ENCODE peak calls at places on chromosomes 12 and 14, in four cellular contexts. One of them, this sample, is unnamed.

GRCh38 chr12:81809829-81810595 is 50.9 kb upstream of the PPFIA2 start:
- DNase-seq in AG10803: no peak
- DNase-seq in testis: no peak
- DNase-seq in PC-3: no peak
- DNase-seq in this sample: peak; percentile 31

GRCh38 chr14:79605863-79606262 is 605.4 kb downstream of the DIO2 start:
- DNase-seq in PC-3: no peak
- DNase-seq in testis: no peak
- DNase-seq in AG10803: no peak
- DNase-seq in this sample: no peak

GRCh38 chr14:105087963-105088811 is 23.0 kb upstream of the GPR132 start:
- DNase-seq in testis: peak; percentile 37
- DNase-seq in PC-3: peak; percentile 72
- DNase-seq in AG10803: peak; percentile 67
- DNase-seq in this sample: peak; percentile 87

GRCh38 chr12:130127909-130128763 is 34.1 kb upstream of the FZD10 start:
- DNase-seq in AG10803: peak; percentile 12
- DNase-seq in testis: peak; percentile 37
- DNase-seq in PC-3: no peak
- DNase-seq in this sample: no peak

GRCh38 chr14:77145975-77146740 is 4.6 kb upstream of the ZDHHC22 start:
- DNase-seq in PC-3: no peak
- DNase-seq in AG10803: no peak
- DNase-seq in testis: no peak
- DNase-seq in this sample: no peak

GRCh38 chr12:20950248-20950647 is 139.7 kb downstream of the SLCO1B3 start:
- DNase-seq in testis: no peak
- DNase-seq in AG10803: no peak
- DNase-seq in PC-3: peak; percentile 58
- DNase-seq in this sample: peak; percentile 2

GRCh38 chr12:116759783-116760581 is 21.9 kb downstream of the RNFT2 start:
- DNase-seq in AG10803: no peak
- DNase-seq in testis: peak; percentile 62
- DNase-seq in PC-3: no peak
- DNase-seq in this sample: peak; percentile 33

GRCh38 chr12:105852958-105853357 is 285.8 kb downstream of the NUAK1 start:
- DNase-seq in AG10803: peak; percentile 48
- DNase-seq in PC-3: no peak
- DNase-seq in testis: peak; percentile 25
- DNase-seq in this sample: peak; percentile 2

GRCh38 chr12:112236786-112237185 is 111.4 kb downstream of the TRAFD1 start:
- DNase-seq in AG10803: no peak
- DNase-seq in testis: no peak
- DNase-seq in PC-3: no peak
- DNase-seq in this sample: no peak

GRCh38 chr14:92397140-92397815 is 74.3 kb downstream of the SLC24A4 start:
- DNase-seq in PC-3: peak; percentile 90
- DNase-seq in testis: no peak
- DNase-seq in AG10803: peak; percentile 78
- DNase-seq in this sample: peak; percentile 17

GRCh38 chr12:131375972-131376345 is 334.9 kb upstream of the SFSWAP start:
- DNase-seq in testis: no peak
- DNase-seq in AG10803: no peak
- DNase-seq in PC-3: no peak
- DNase-seq in this sample: no peak

GRCh38 chr14:74213907-74214803 is 25.1 kb upstream of the VSX2 start:
- DNase-seq in PC-3: no peak
- DNase-seq in AG10803: no peak
- DNase-seq in testis: no peak
- DNase-seq in this sample: no peak

GRCh38 chr14:87952307-87953094 is 40.5 kb downstream of the GALC start:
- DNase-seq in testis: no peak
- DNase-seq in AG10803: no peak
- DNase-seq in PC-3: no peak
- DNase-seq in this sample: no peak

GRCh38 chr14:27012641-27013040 is 414.8 kb upstream of the NOVA1 start:
- DNase-seq in testis: no peak
- DNase-seq in AG10803: no peak
- DNase-seq in PC-3: no peak
- DNase-seq in this sample: no peak

GRCh38 chr12:67634167-67634793 is 14.3 kb upstream of the DYRK2 start:
- DNase-seq in testis: no peak
- DNase-seq in PC-3: no peak
- DNase-seq in AG10803: no peak
- DNase-seq in this sample: no peak

GRCh38 chr14:35934499-35934898 is 108.4 kb downstream of the BRMS1L start:
- DNase-seq in PC-3: no peak
- DNase-seq in AG10803: no peak
- DNase-seq in testis: no peak
- DNase-seq in this sample: no peak

GRCh38 chr14:70707138-70708038 is 65.7 kb downstream of the TTC9 start:
- DNase-seq in PC-3: peak; percentile 88
- DNase-seq in AG10803: peak; percentile 53
- DNase-seq in testis: peak; percentile 64
- DNase-seq in this sample: no peak

GRCh38 chr12:133204264-133204603 is 22.9 kb downstream of the ZNF268 start:
- DNase-seq in PC-3: no peak
- DNase-seq in AG10803: no peak
- DNase-seq in testis: no peak
- DNase-seq in this sample: no peak

GRCh38 chr12:30019386-30020140 is 235.8 kb upstream of the TMTC1 start:
- DNase-seq in testis: no peak
- DNase-seq in PC-3: no peak
- DNase-seq in AG10803: no peak
- DNase-seq in this sample: peak; percentile 70

GRCh38 chr14:63266106-63266505 is 52.6 kb downstream of the GPHB5 start:
- DNase-seq in PC-3: peak; percentile 14
- DNase-seq in AG10803: no peak
- DNase-seq in testis: no peak
- DNase-seq in this sample: no peak

GRCh38 chr12:1657616-1658167 is 28.7 kb downstream of the WNT5B start:
- DNase-seq in PC-3: no peak
- DNase-seq in testis: no peak
- DNase-seq in AG10803: no peak
- DNase-seq in this sample: peak; percentile 79

GRCh38 chr14:105857816-105858675 is 331.7 kb downstream of the TMEM121 start:
- DNase-seq in AG10803: no peak
- DNase-seq in PC-3: no peak
- DNase-seq in testis: peak; percentile 12
- DNase-seq in this sample: no peak

GRCh38 chr14:64507376-64508156 is 3.0 kb downstream of the ZBTB1 start:
- DNase-seq in testis: no peak
- DNase-seq in PC-3: peak; percentile 75
- DNase-seq in AG10803: no peak
- DNase-seq in this sample: peak; percentile 52

GRCh38 chr12:85155791-85156190 is 119.6 kb downstream of the LRRIQ1 start:
- DNase-seq in testis: no peak
- DNase-seq in AG10803: peak; percentile 9
- DNase-seq in PC-3: peak; percentile 46
- DNase-seq in this sample: peak; percentile 6

GRCh38 chr14:60515244-60515695 is 6.3 kb downstream of the SIX6 start:
- DNase-seq in testis: peak; percentile 58
- DNase-seq in PC-3: no peak
- DNase-seq in AG10803: no peak
- DNase-seq in this sample: no peak

GRCh38 chr14:52877628-52878027 is 73.2 kb downstream of the FERMT2 start:
- DNase-seq in testis: no peak
- DNase-seq in PC-3: no peak
- DNase-seq in AG10803: peak; percentile 63
- DNase-seq in this sample: peak; percentile 28

GRCh38 chr14:50061664-50062437 is 54.5 kb downstream of the VCPKMT start:
- DNase-seq in PC-3: peak; percentile 63
- DNase-seq in testis: peak; percentile 23
- DNase-seq in AG10803: peak; percentile 41
- DNase-seq in this sample: peak; percentile 79

GRCh38 chr12:91225316-91225715 is 42.7 kb upstream of the DCN start:
- DNase-seq in PC-3: no peak
- DNase-seq in AG10803: peak; percentile 80
- DNase-seq in testis: no peak
- DNase-seq in this sample: peak; percentile 95

GRCh38 chr12:125132698-125133400 is 67.6 kb downstream of the AACS start:
- DNase-seq in testis: no peak
- DNase-seq in PC-3: no peak
- DNase-seq in AG10803: peak; percentile 34
- DNase-seq in this sample: no peak

GRCh38 chr14:61973981-61974380 is 211.8 kb downstream of the SNAPC1 start:
- DNase-seq in PC-3: peak; percentile 10
- DNase-seq in AG10803: peak; percentile 58
- DNase-seq in testis: no peak
- DNase-seq in this sample: peak; percentile 31

GRCh38 chr12:119512772-119513497 is 80.6 kb upstream of the TMEM233 start:
- DNase-seq in AG10803: no peak
- DNase-seq in PC-3: peak; percentile 44
- DNase-seq in testis: peak; percentile 17
- DNase-seq in this sample: no peak

DNA sequence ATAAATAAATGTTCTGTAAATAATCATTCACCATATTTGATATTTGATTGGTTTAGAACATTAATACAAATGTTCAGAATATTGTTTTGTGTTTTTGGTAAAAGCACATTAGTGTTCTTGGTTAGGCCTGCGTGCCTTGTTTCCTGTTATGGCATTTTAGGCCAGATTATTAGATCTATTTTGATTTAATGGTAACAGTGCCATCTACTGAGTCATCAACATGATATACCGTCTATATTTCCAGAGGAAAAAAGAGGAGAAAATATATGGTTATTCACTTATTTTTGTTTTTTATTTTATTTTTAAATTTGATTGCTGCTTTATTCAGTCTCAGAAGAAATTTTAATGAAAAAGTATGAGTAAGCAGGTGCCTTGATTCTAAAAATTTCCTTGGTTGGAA is 60.3 kb downstream of the GPHN start:
- DNase-seq in PC-3: no peak
- DNase-seq in testis: no peak
- DNase-seq in AG10803: no peak
- DNase-seq in this sample: no peak
- TF ChIP-seq CTCF in PC-3: peak; percentile 26
- TF ChIP-seq CTCF in testis: no peak
- TF ChIP-seq CTCF in AG10803: no peak
- TF ChIP-seq CTCF in this sample: no peak

GRCh38 chr12:122730215-122731014 is at the start of gene HCAR1:
- DNase-seq in AG10803: peak; percentile 5
- DNase-seq in PC-3: peak; percentile 66
- DNase-seq in testis: no peak
- DNase-seq in this sample: peak; percentile 57
- H3K4me3 ChIP-seq in AG10803: no peak within 1 kb of the TSS
- H3K4me3 ChIP-seq in PC-3: peak within 1 kb of the TSS; percentile 69
- H3K4me3 ChIP-seq in testis: peak within 1 kb of the TSS; percentile 37
- H3K4me3 ChIP-seq in this sample: peak within 1 kb of the TSS; percentile 48

DNA sequence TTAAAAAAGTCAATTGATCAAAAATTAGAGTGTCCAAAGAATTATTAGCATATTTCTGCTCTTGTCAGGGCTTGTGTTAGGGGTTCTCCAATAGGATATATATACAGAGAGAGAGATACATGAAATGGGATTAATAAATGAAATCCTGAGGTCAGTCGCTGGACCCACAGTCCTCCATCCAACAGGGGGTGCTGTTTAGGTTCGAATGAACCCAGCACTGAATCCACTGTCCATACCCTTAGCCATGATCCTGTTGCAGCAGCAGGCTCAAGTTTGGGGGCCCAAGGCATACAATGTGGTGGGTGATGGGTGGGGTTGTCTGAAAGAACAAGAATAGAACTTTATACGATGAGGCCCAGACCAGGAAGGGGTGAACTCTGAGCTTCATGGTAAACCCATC is 780 bp upstream of the MYO1H start:
- DNase-seq in testis: no peak
- DNase-seq in PC-3: no peak
- DNase-seq in AG10803: no peak
- DNase-seq in this sample: no peak
- TF ChIP-seq CTCF in testis: no peak
- TF ChIP-seq CTCF in PC-3: peak; percentile 49
- TF ChIP-seq CTCF in AG10803: no peak
- TF ChIP-seq CTCF in this sample: no peak

GRCh38 chr12:68812553-68813241 is 4.7 kb downstream of the MDM2 start:
- DNase-seq in testis: no peak
- DNase-seq in PC-3: no peak
- DNase-seq in AG10803: no peak
- DNase-seq in this sample: no peak
- H3K4me3 ChIP-seq in testis: no peak overlapping the region
- H3K4me3 ChIP-seq in PC-3: no peak overlapping the region
- H3K4me3 ChIP-seq in AG10803: peak overlapping the region; percentile 36
- H3K4me3 ChIP-seq in this sample: peak overlapping the region; percentile 41

GRCh38 chr12:54662028-54662427 is 13.9 kb upstream of the DCD start:
- DNase-seq in testis: no peak
- DNase-seq in AG10803: no peak
- DNase-seq in PC-3: no peak
- DNase-seq in this sample: no peak

GRCh38 chr12:54657048-54657696 is 9.0 kb upstream of the DCD start:
- DNase-seq in PC-3: no peak
- DNase-seq in AG10803: no peak
- DNase-seq in testis: no peak
- DNase-seq in this sample: no peak

GRCh38 chr12:54660320-54660962 is 12.3 kb upstream of the DCD start:
- DNase-seq in testis: no peak
- DNase-seq in AG10803: no peak
- DNase-seq in PC-3: no peak
- DNase-seq in this sample: no peak

GRCh38 chr12:54661048-54661447 is 12.9 kb upstream of the DCD start:
- DNase-seq in AG10803: no peak
- DNase-seq in PC-3: no peak
- DNase-seq in testis: no peak
- DNase-seq in this sample: no peak

DNA sequence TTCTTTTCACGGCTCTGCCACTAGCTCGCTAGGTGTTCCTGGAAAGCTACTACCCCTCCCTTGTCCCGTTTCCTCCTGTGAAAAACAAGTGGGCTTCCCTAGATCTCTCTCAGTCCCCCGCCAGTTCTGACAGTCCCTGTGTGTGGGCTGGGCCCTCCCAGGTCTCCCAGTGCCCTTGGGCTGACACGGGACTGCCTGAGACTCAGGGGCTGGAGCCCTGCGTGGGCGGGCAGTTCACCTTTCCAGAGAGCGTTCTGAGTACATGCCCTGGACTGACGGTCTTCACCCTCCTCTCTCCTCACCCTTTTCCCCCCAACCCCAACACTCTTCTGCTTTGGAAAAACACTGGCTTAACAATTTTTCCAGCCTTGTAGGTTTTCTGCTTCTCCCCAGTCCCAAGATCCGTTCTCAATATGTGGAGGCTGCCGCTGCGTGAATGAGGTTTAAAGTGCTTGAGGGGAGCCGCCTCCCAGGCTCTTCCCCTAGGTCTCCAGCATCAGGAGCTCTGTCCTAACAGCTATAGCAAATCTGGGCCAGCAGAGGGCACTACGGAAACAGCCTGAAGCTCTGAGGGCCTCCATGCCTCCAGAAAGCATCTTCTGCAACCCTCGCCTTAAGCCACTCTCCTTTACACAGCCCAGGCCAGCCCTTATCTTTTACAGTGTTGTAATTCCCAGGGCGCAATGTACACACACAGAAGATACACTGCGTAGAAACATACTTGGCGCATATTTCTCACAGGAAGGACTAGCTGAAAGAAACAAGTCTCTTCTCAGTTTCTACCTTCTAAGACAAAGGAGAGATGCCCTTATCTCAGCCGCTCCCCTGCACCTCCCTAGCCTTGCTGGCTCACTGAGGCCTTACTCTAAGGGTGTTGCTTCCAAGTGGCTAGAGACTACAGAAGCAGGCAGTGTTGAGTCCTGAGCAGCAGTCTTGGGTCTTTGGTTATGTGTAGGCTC is 10.4 kb upstream of the DCD start:
- DNase-seq in PC-3: peak; percentile 60
- DNase-seq in testis: peak; percentile 82
- DNase-seq in AG10803: peak; percentile 15
- DNase-seq in this sample: peak; percentile 62
- TF ChIP-seq CTCF in PC-3: peak; percentile 68
- TF ChIP-seq CTCF in testis: no peak
- TF ChIP-seq CTCF in AG10803: peak; percentile 63
- TF ChIP-seq CTCF in this sample: peak; percentile 68